ENCODE peak calls at places on chromosomes 3 and 15, in ten cellular contexts. One of them, this sample, is unnamed.

GRCh38 chr15:56871180-56871579 is 47.3 kb upstream of the TCF12 start:
- DNase-seq in CD8-positive, alpha-beta memory T cell: no peak
- DNase-seq in H9: no peak
- DNase-seq in transverse colon: no peak
- DNase-seq in IMR-90: peak; percentile 86
- DNase-seq in lower lobe of right lung: no peak
- DNase-seq in mammary epithelial cell: peak; percentile 59
- DNase-seq in lung: no peak
- DNase-seq in caudate nucleus: no peak
- DNase-seq in heart left ventricle: no peak
- DNase-seq in this sample: no peak

GRCh38 chr3:24951186-24951585 is 456.5 kb upstream of the THRB start:
- DNase-seq in mammary epithelial cell: no peak
- DNase-seq in lung: no peak
- DNase-seq in transverse colon: no peak
- DNase-seq in lower lobe of right lung: no peak
- DNase-seq in caudate nucleus: no peak
- DNase-seq in IMR-90: no peak
- DNase-seq in heart left ventricle: no peak
- DNase-seq in CD8-positive, alpha-beta memory T cell: no peak
- DNase-seq in H9: no peak
- DNase-seq in this sample: no peak

GRCh38 chr3:87145553-87145952 is 81.6 kb upstream of the CHMP2B start:
- DNase-seq in heart left ventricle: no peak
- DNase-seq in mammary epithelial cell: peak; percentile 16
- DNase-seq in IMR-90: peak; percentile 45
- DNase-seq in CD8-positive, alpha-beta memory T cell: no peak
- DNase-seq in caudate nucleus: no peak
- DNase-seq in H9: peak; percentile 85
- DNase-seq in transverse colon: peak; percentile 9
- DNase-seq in lower lobe of right lung: no peak
- DNase-seq in lung: no peak
- DNase-seq in this sample: no peak

GRCh38 chr15:93477188-93477587 is 388.2 kb upstream of the RGMA start:
- DNase-seq in heart left ventricle: no peak
- DNase-seq in IMR-90: no peak
- DNase-seq in mammary epithelial cell: no peak
- DNase-seq in caudate nucleus: no peak
- DNase-seq in transverse colon: no peak
- DNase-seq in lung: no peak
- DNase-seq in H9: peak; percentile 94
- DNase-seq in lower lobe of right lung: no peak
- DNase-seq in CD8-positive, alpha-beta memory T cell: no peak
- DNase-seq in this sample: no peak

GRCh38 chr15:101255615-101256350 is 3.9 kb upstream of the CHSY1 start:
- DNase-seq in lung: no peak
- DNase-seq in CD8-positive, alpha-beta memory T cell: no peak
- DNase-seq in IMR-90: peak; percentile 92
- DNase-seq in transverse colon: no peak
- DNase-seq in mammary epithelial cell: no peak
- DNase-seq in caudate nucleus: no peak
- DNase-seq in heart left ventricle: no peak
- DNase-seq in lower lobe of right lung: no peak
- DNase-seq in H9: no peak
- DNase-seq in this sample: no peak

GRCh38 chr3:179292440-179292839 is 30.4 kb upstream of the ZNF639 start:
- DNase-seq in heart left ventricle: no peak
- DNase-seq in CD8-positive, alpha-beta memory T cell: no peak
- DNase-seq in transverse colon: no peak
- DNase-seq in lung: no peak
- DNase-seq in lower lobe of right lung: no peak
- DNase-seq in caudate nucleus: no peak
- DNase-seq in IMR-90: peak; percentile 17
- DNase-seq in H9: no peak
- DNase-seq in mammary epithelial cell: no peak
- DNase-seq in this sample: no peak

GRCh38 chr15:39613861-39614260 is 33.0 kb downstream of the THBS1 start:
- DNase-seq in IMR-90: no peak
- DNase-seq in mammary epithelial cell: no peak
- DNase-seq in caudate nucleus: no peak
- DNase-seq in transverse colon: no peak
- DNase-seq in CD8-positive, alpha-beta memory T cell: no peak
- DNase-seq in lower lobe of right lung: no peak
- DNase-seq in heart left ventricle: no peak
- DNase-seq in H9: no peak
- DNase-seq in lung: no peak
- DNase-seq in this sample: no peak

GRCh38 chr15:58214941-58215340 is 76.8 kb downstream of the AQP9 start:
- DNase-seq in transverse colon: no peak
- DNase-seq in CD8-positive, alpha-beta memory T cell: no peak
- DNase-seq in heart left ventricle: no peak
- DNase-seq in lung: no peak
- DNase-seq in H9: no peak
- DNase-seq in mammary epithelial cell: no peak
- DNase-seq in lower lobe of right lung: no peak
- DNase-seq in IMR-90: no peak
- DNase-seq in caudate nucleus: no peak
- DNase-seq in this sample: no peak

GRCh38 chr3:123392871-123393620 is 55.8 kb downstream of the ADCY5 start:
- DNase-seq in heart left ventricle: peak; percentile 11
- DNase-seq in lung: no peak
- DNase-seq in H9: no peak
- DNase-seq in caudate nucleus: no peak
- DNase-seq in IMR-90: no peak
- DNase-seq in CD8-positive, alpha-beta memory T cell: no peak
- DNase-seq in mammary epithelial cell: no peak
- DNase-seq in transverse colon: no peak
- DNase-seq in lower lobe of right lung: no peak
- DNase-seq in this sample: no peak

DNA sequence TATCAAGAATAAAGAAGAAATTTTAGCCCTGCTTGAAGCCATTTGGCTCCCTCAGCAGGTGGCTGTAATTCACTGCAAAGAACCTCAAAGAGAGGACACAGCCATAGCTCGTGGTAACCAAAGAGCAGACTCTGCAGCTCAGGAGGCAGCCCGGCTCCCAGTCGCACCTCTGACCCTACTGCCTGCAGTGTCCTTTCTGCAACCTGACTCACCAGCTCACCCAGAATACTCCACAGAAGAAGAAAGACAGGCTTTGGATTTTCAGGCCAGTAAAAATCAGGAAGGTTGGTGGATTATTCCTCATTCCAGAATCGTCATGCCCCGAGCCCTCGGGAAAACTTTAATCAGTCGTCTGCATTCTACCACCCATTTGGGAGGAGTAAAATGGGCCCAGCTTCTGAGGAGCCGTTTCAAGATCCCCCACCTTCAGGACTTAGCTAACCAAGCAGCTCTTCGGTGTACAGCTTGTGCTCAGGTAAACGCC is 38.6 kb downstream of the ZBTB11 start:
- DNase-seq in IMR-90: no peak
- DNase-seq in CD8-positive, alpha-beta memory T cell: no peak
- DNase-seq in lung: no peak
- DNase-seq in mammary epithelial cell: no peak
- DNase-seq in heart left ventricle: no peak
- DNase-seq in H9: peak; percentile 53
- DNase-seq in lower lobe of right lung: no peak
- DNase-seq in transverse colon: no peak
- DNase-seq in caudate nucleus: no peak
- DNase-seq in this sample: no peak
- H3K27ac ChIP-seq in IMR-90: no peak overlapping the region
- H3K27ac ChIP-seq in CD8-positive, alpha-beta memory T cell: peak overlapping the region; percentile 79
- H3K27ac ChIP-seq in lung: no peak overlapping the region
- H3K27ac ChIP-seq in mammary epithelial cell: no peak overlapping the region
- H3K27ac ChIP-seq in heart left ventricle: no peak overlapping the region
- H3K27ac ChIP-seq in H9: no peak overlapping the region
- H3K27ac ChIP-seq in lower lobe of right lung: no peak overlapping the region
- H3K27ac ChIP-seq in transverse colon: no peak overlapping the region
- H3K27ac ChIP-seq in caudate nucleus: no peak overlapping the region
- H3K27ac ChIP-seq in this sample: no peak overlapping the region

DNA sequence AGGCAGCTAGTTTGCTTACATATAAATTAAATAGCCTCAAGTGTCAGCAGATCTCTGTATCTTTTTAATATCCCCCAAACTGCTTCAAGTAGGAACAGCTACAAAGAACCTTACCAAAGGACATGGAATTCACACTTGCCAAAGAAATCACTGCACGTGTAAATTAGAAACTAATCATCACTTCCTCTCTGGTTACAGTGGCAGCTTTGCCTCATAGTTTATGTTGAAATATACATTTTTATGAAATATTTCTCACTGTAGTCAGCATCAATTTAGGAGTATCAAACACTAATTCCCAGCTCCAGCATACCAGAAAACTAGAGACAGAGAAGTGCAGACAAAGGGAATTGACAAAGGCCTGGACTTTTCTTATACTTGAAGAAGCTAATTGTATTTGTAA is 260.9 kb downstream of the TIGIT start:
- DNase-seq in caudate nucleus: no peak
- DNase-seq in mammary epithelial cell: no peak
- DNase-seq in transverse colon: no peak
- DNase-seq in heart left ventricle: no peak
- DNase-seq in lower lobe of right lung: no peak
- DNase-seq in IMR-90: no peak
- DNase-seq in lung: no peak
- DNase-seq in CD8-positive, alpha-beta memory T cell: no peak
- DNase-seq in H9: no peak
- DNase-seq in this sample: no peak
- H3K27ac ChIP-seq in caudate nucleus: no peak overlapping the region
- H3K27ac ChIP-seq in mammary epithelial cell: no peak overlapping the region
- H3K27ac ChIP-seq in transverse colon: no peak overlapping the region
- H3K27ac ChIP-seq in heart left ventricle: no peak overlapping the region
- H3K27ac ChIP-seq in lower lobe of right lung: no peak overlapping the region
- H3K27ac ChIP-seq in IMR-90: no peak overlapping the region
- H3K27ac ChIP-seq in lung: no peak overlapping the region
- H3K27ac ChIP-seq in CD8-positive, alpha-beta memory T cell: no peak overlapping the region
- H3K27ac ChIP-seq in H9: no peak overlapping the region
- H3K27ac ChIP-seq in this sample: no peak overlapping the region

GRCh38 chr15:92184142-92184541 is 209.5 kb upstream of the ST8SIA2 start:
- DNase-seq in CD8-positive, alpha-beta memory T cell: no peak
- DNase-seq in transverse colon: no peak
- DNase-seq in mammary epithelial cell: no peak
- DNase-seq in IMR-90: no peak
- DNase-seq in lower lobe of right lung: no peak
- DNase-seq in lung: no peak
- DNase-seq in heart left ventricle: no peak
- DNase-seq in caudate nucleus: no peak
- DNase-seq in H9: no peak
- DNase-seq in this sample: no peak

GRCh38 chr15:92184679-92185230 is 208.9 kb upstream of the ST8SIA2 start:
- DNase-seq in H9: no peak
- DNase-seq in caudate nucleus: no peak
- DNase-seq in CD8-positive, alpha-beta memory T cell: no peak
- DNase-seq in transverse colon: no peak
- DNase-seq in heart left ventricle: no peak
- DNase-seq in lung: no peak
- DNase-seq in mammary epithelial cell: no peak
- DNase-seq in IMR-90: no peak
- DNase-seq in lower lobe of right lung: no peak
- DNase-seq in this sample: no peak

DNA sequence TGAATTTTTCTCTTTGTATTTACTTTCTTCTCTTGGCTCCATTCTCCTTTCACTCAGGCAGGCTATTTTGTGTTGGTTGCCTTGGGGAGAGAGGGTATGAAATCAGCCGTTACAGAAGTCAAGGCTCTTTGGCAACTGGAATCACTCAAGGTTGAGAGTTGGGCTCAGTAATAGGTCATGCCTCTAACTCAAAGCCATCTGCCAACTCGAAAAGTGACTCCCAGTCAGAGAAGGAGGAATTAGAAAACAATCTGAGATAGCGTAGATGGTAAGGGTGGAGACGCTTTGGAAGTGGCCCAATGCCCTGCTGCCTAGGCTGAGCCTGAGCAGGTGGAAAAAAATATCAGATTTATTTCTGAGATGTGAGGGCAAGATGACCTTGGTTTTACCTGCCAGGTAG is 205.7 kb upstream of the ST8SIA2 start:
- DNase-seq in transverse colon: no peak
- DNase-seq in H9: no peak
- DNase-seq in mammary epithelial cell: no peak
- DNase-seq in lower lobe of right lung: no peak
- DNase-seq in heart left ventricle: no peak
- DNase-seq in lung: no peak
- DNase-seq in caudate nucleus: no peak
- DNase-seq in CD8-positive, alpha-beta memory T cell: no peak
- DNase-seq in IMR-90: no peak
- DNase-seq in this sample: no peak
- H3K27ac ChIP-seq in transverse colon: no peak overlapping the region
- H3K27ac ChIP-seq in H9: no peak overlapping the region
- H3K27ac ChIP-seq in mammary epithelial cell: no peak overlapping the region
- H3K27ac ChIP-seq in lower lobe of right lung: no peak overlapping the region
- H3K27ac ChIP-seq in heart left ventricle: no peak overlapping the region
- H3K27ac ChIP-seq in lung: no peak overlapping the region
- H3K27ac ChIP-seq in caudate nucleus: no peak overlapping the region
- H3K27ac ChIP-seq in CD8-positive, alpha-beta memory T cell: no peak overlapping the region
- H3K27ac ChIP-seq in IMR-90: no peak overlapping the region
- H3K27ac ChIP-seq in this sample: no peak overlapping the region

GRCh38 chr3:52102934-52103333 is 46.6 kb upstream of the DUSP7 start:
- DNase-seq in mammary epithelial cell: no peak
- DNase-seq in IMR-90: no peak
- DNase-seq in lower lobe of right lung: no peak
- DNase-seq in heart left ventricle: no peak
- DNase-seq in lung: no peak
- DNase-seq in H9: no peak
- DNase-seq in CD8-positive, alpha-beta memory T cell: no peak
- DNase-seq in caudate nucleus: no peak
- DNase-seq in transverse colon: no peak
- DNase-seq in this sample: no peak

GRCh38 chr3:52098108-52098507 is 41.7 kb upstream of the DUSP7 start:
- DNase-seq in mammary epithelial cell: no peak
- DNase-seq in heart left ventricle: peak; percentile 4
- DNase-seq in transverse colon: no peak
- DNase-seq in H9: no peak
- DNase-seq in caudate nucleus: no peak
- DNase-seq in lower lobe of right lung: peak; percentile 16
- DNase-seq in lung: no peak
- DNase-seq in CD8-positive, alpha-beta memory T cell: no peak
- DNase-seq in IMR-90: no peak
- DNase-seq in this sample: no peak

GRCh38 chr3:52095990-52096775 is 39.8 kb upstream of the DUSP7 start:
- DNase-seq in transverse colon: no peak
- DNase-seq in heart left ventricle: peak; percentile 23
- DNase-seq in mammary epithelial cell: peak; percentile 64
- DNase-seq in H9: no peak
- DNase-seq in lower lobe of right lung: peak; percentile 35
- DNase-seq in IMR-90: peak; percentile 31
- DNase-seq in caudate nucleus: no peak
- DNase-seq in lung: no peak
- DNase-seq in CD8-positive, alpha-beta memory T cell: peak; percentile 14
- DNase-seq in this sample: no peak

GRCh38 chr3:52094591-52095485 is 38.5 kb upstream of the DUSP7 start:
- DNase-seq in caudate nucleus: no peak
- DNase-seq in H9: no peak
- DNase-seq in transverse colon: no peak
- DNase-seq in mammary epithelial cell: no peak
- DNase-seq in heart left ventricle: peak; percentile 27
- DNase-seq in lower lobe of right lung: peak; percentile 12
- DNase-seq in lung: no peak
- DNase-seq in IMR-90: no peak
- DNase-seq in CD8-positive, alpha-beta memory T cell: no peak
- DNase-seq in this sample: no peak

DNA sequence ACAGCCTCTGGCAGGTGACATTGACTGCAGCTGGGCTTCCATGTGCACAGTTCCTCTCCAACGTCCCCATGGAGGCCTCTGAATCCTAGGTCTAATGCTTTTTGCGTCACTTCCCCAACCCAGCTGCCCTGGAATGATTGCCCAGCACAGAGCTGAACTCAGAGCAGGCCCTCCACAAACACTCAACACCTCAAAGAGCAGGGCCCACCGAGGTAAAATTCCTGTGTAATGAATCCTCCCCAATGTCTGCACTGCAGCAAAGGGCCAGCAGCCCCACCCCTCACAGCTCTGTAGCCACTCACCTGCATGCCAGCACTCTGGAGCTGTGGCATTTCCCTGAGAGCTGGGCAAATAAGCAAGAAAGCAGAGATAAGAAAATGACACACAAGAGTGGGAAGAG is 42.6 kb upstream of the DUSP7 start:
- DNase-seq in IMR-90: no peak
- DNase-seq in H9: no peak
- DNase-seq in mammary epithelial cell: peak; percentile 30
- DNase-seq in CD8-positive, alpha-beta memory T cell: peak; percentile 36
- DNase-seq in caudate nucleus: no peak
- DNase-seq in heart left ventricle: peak; percentile 59
- DNase-seq in lower lobe of right lung: peak; percentile 74
- DNase-seq in lung: peak; percentile 74
- DNase-seq in transverse colon: no peak
- DNase-seq in this sample: no peak
- H3K27ac ChIP-seq in IMR-90: no peak overlapping the region
- H3K27ac ChIP-seq in H9: no peak overlapping the region
- H3K27ac ChIP-seq in mammary epithelial cell: no peak overlapping the region
- H3K27ac ChIP-seq in CD8-positive, alpha-beta memory T cell: no peak overlapping the region
- H3K27ac ChIP-seq in caudate nucleus: no peak overlapping the region
- H3K27ac ChIP-seq in heart left ventricle: no peak overlapping the region
- H3K27ac ChIP-seq in lower lobe of right lung: peak overlapping the region; percentile 71
- H3K27ac ChIP-seq in lung: peak overlapping the region; percentile 81
- H3K27ac ChIP-seq in transverse colon: no peak overlapping the region
- H3K27ac ChIP-seq in this sample: no peak overlapping the region

This sample was measured in substantia nigra.